ENCODE peak calls at places on chromosomes 1 and 21, in ten cellular contexts. Q is left cardiac atrium, M is M059J, I is activated T-cell treated with anti-CD3 and anti-CD28 coated beads for 24 hours, C is T-helper 1 cell, B is NCI-H1092 treated with DMSO at 0.1 percent for 48 hours, K is H7, W is mucosa of gallbladder, Z is anterior cingulate cortex, T is T1000. J is an unnamed sample.

GRCh38 chr1:36321119-36321951 is 2.1 kb downstream of the EVA1B start:
- DNase-seq in Q (peak; percentile 80), M (peak; percentile 22), I (no peak), C (peak; percentile 36), B (no peak), K (peak; percentile 96), W (peak; percentile 61), Z (no peak), T (no peak), J (peak; percentile 48)

GRCh38 chr21:18840239-18840638 is 436.7 kb upstream of the TMPRSS15 start:
- DNase-seq in Q (no peak), M (no peak), I (no peak), C (no peak), B (no peak), K (peak; percentile 5), W (no peak), Z (no peak), T (no peak), J (no peak)

GRCh38 chr1:79657916-79658662 is 651.6 kb upstream of the ADGRL4 start:
- DNase-seq in Q (no peak), M (no peak), I (no peak), C (no peak), B (no peak), K (no peak), W (no peak), Z (no peak), T (no peak), J (no peak)

GRCh38 chr1:108897865-108898720 is 21.3 kb downstream of the GPSM2 start:
- DNase-seq in Q (no peak), M (peak; percentile 71), I (no peak), C (no peak), B (peak; percentile 41), K (peak; percentile 28), W (peak; percentile 45), Z (no peak), T (no peak), J (no peak)

GRCh38 chr1:220803401-220804201 is 16.9 kb downstream of the MTARC1 start:
- DNase-seq in Q (no peak), M (peak; percentile 38), I (no peak), C (no peak), B (peak; percentile 48), K (peak; percentile 61), W (peak; percentile 21), Z (no peak), T (peak; percentile 33), J (peak; percentile 17)

GRCh38 chr1:168235548-168235885 is 9.7 kb downstream of the SFT2D2 start:
- DNase-seq in Q (no peak), M (no peak), I (no peak), C (no peak), B (no peak), K (no peak), W (no peak), Z (no peak), T (no peak), J (no peak)

GRCh38 chr1:32353886-32354570 is 8.3 kb downstream of the FAM229A start:
- DNase-seq in Q (peak; percentile 80), M (no peak), I (no peak), C (no peak), B (no peak), K (no peak), W (peak; percentile 48), Z (no peak), T (no peak), J (no peak)

GRCh38 chr1:163980391-163980790 is 578.6 kb upstream of the PBX1 start:
- DNase-seq in Q (no peak), M (no peak), I (no peak), C (no peak), B (peak; percentile 50), K (no peak), W (no peak), Z (no peak), T (no peak), J (no peak)

GRCh38 chr1:200038987-200039848 is 11.7 kb downstream of the NR5A2 start:
- DNase-seq in Q (peak; percentile 37), M (peak; percentile 60), I (no peak), C (no peak), B (peak; percentile 28), K (peak; percentile 88), W (no peak), Z (no peak), T (peak; percentile 48), J (peak; percentile 41)

GRCh38 chr21:33229776-33230517 is at the start of gene IFNAR2:
- DNase-seq in Q (peak; percentile 82), M (peak; percentile 56), I (peak; percentile 74), C (peak; percentile 76), B (peak; percentile 65), K (peak; percentile 99), W (peak; percentile 76), Z (peak; percentile 72), T (peak; percentile 43), J (peak; percentile 84)

GRCh38 chr1:65820983-65821382 is 28.3 kb downstream of the PDE4B start:
- DNase-seq in Q (no peak), M (peak; percentile 98), I (no peak), C (no peak), B (no peak), K (no peak), W (no peak), Z (no peak), T (peak; percentile 43), J (no peak)

GRCh38 chr1:173775578-173776196 is 48.8 kb upstream of the DARS2 start:
- DNase-seq in Q (no peak), M (no peak), I (no peak), C (no peak), B (no peak), K (no peak), W (no peak), Z (no peak), T (no peak), J (no peak)

GRCh38 chr1:230165526-230165925 is 98.5 kb downstream of the GALNT2 start:
- DNase-seq in Q (no peak), M (no peak), I (no peak), C (no peak), B (no peak), K (no peak), W (no peak), Z (no peak), T (no peak), J (no peak)

GRCh38 chr1:181398544-181398943 is 84.8 kb upstream of the CACNA1E start:
- DNase-seq in Q (no peak), M (no peak), I (no peak), C (no peak), B (no peak), K (no peak), W (no peak), Z (no peak), T (no peak), J (peak; percentile 70)

GRCh38 chr1:192080671-192081070 is 77.6 kb upstream of the RGS18 start:
- DNase-seq in Q (no peak), M (no peak), I (no peak), C (no peak), B (no peak), K (no peak), W (no peak), Z (no peak), T (no peak), J (no peak)

GRCh38 chr1:24391882-24392603 is 21.5 kb downstream of the STPG1 start:
- DNase-seq in Q (peak; percentile 72), M (peak; percentile 64), I (peak; percentile 49), C (peak; percentile 40), B (peak; percentile 58), K (peak; percentile 75), W (peak; percentile 62), Z (peak; percentile 15), T (no peak), J (peak; percentile 79)